ENCODE peak calls at places on chromosomes 3 and 15, in nine cellular contexts. K is colonic mucosa; S is A549; N is CD8-positive, alpha-beta T cell; Y is uterus; P is IMR-90; L is AG09309; T is hepatocyte; R is gastrocnemius medialis. M is an unnamed sample.

GRCh38 chr3:123739146-123739545 is 145.0 kb downstream of the MYLK start:
- DNase-seq in K (no peak), S (no peak), N (no peak), Y (no peak), P (no peak), L (no peak), T (no peak), R (no peak), M (no peak)

GRCh38 chr3:169454823-169455222 is 208.7 kb downstream of the MECOM start:
- DNase-seq in K (no peak), S (no peak), N (no peak), Y (no peak), P (peak), L (peak), T (no peak), R (no peak), M (no peak)

GRCh38 chr3:184757010-184757651 is 45.3 kb upstream of the MAGEF1 start:
- DNase-seq in K (peak), S (no peak), N (no peak), Y (peak), P (peak), L (peak), T (peak), R (peak), M (no peak)

GRCh38 chr15:35329521-35329921 is 216.4 kb downstream of the DPH6 start:
- DNase-seq in K (no peak), S (no peak), N (no peak), Y (no peak), P (peak), L (no peak), T (no peak), R (no peak), M (no peak)

GRCh38 chr3:61986473-61986872 is 386.9 kb downstream of the FEZF2 start:
- DNase-seq in K (no peak), S (no peak), N (no peak), Y (no peak), P (no peak), L (no peak), T (no peak), R (no peak), M (no peak)

GRCh38 chr3:107962015-107962414 is 128.8 kb downstream of the CD47 start:
- DNase-seq in K (no peak), S (no peak), N (no peak), Y (no peak), P (no peak), L (no peak), T (no peak), R (no peak), M (no peak)

GRCh38 chr3:10581251-10581650 is 75.9 kb upstream of the ATP2B2 start:
- DNase-seq in K (no peak), S (no peak), N (no peak), Y (no peak), P (no peak), L (peak), T (no peak), R (no peak), M (no peak)

GRCh38 chr3:24640330-24640877 is 145.8 kb upstream of the THRB start:
- DNase-seq in K (peak), S (peak), N (no peak), Y (no peak), P (no peak), L (no peak), T (peak), R (no peak), M (no peak)

GRCh38 chr15:75168374-75168773 is 33.3 kb upstream of the C15orf39 start:
- DNase-seq in K (no peak), S (no peak), N (no peak), Y (no peak), P (no peak), L (no peak), T (no peak), R (no peak), M (no peak)

GRCh38 chr3:99966657-99967420 is 147.5 kb downstream of the FILIP1L start:
- DNase-seq in K (no peak), S (no peak), N (no peak), Y (no peak), P (peak), L (no peak), T (no peak), R (peak), M (no peak)

GRCh38 chr3:86958534-86958933 is 32.4 kb downstream of the VGLL3 start:
- DNase-seq in K (no peak), S (no peak), N (no peak), Y (no peak), P (peak), L (peak), T (no peak), R (no peak), M (no peak)

GRCh38 chr15:25368855-25369254 is 70.0 kb downstream of the UBE3A start:
- DNase-seq in K (no peak), S (no peak), N (no peak), Y (no peak), P (peak), L (no peak), T (no peak), R (no peak), M (no peak)

GRCh38 chr3:98612996-98613517 is 19.6 kb upstream of the CPOX start:
- DNase-seq in K (no peak), S (no peak), N (no peak), Y (no peak), P (no peak), L (no peak), T (no peak), R (peak), M (peak)

GRCh38 chr3:72145506-72146380 is 360.8 kb upstream of the PROK2 start:
- DNase-seq in K (no peak), S (no peak), N (no peak), Y (peak), P (peak), L (peak), T (peak), R (no peak), M (no peak)

GRCh38 chr3:188620752-188621151 is 466.8 kb downstream of the LPP start:
- DNase-seq in K (no peak), S (no peak), N (no peak), Y (no peak), P (no peak), L (no peak), T (no peak), R (no peak), M (no peak)

GRCh38 chr3:30952786-30953185 is 58.3 kb upstream of the GADL1 start:
- DNase-seq in K (no peak), S (no peak), N (no peak), Y (no peak), P (no peak), L (peak), T (no peak), R (no peak), M (no peak)

GRCh38 chr15:64162478-64162868 is 349 bp downstream of the PPIB start:
- DNase-seq in K (no peak), S (peak), N (no peak), Y (no peak), P (no peak), L (no peak), T (no peak), R (no peak), M (no peak)

GRCh38 chr15:28123408-28124023 is 24.4 kb upstream of the OCA2 start:
- DNase-seq in K (peak), S (peak), N (no peak), Y (no peak), P (peak), L (no peak), T (peak), R (peak), M (peak)

GRCh38 chr15:94460624-94461023 is 229.3 kb downstream of the MCTP2 start:
- DNase-seq in K (no peak), S (no peak), N (no peak), Y (no peak), P (no peak), L (no peak), T (no peak), R (no peak), M (no peak)

GRCh38 chr15:94456246-94456645 is 224.9 kb downstream of the MCTP2 start:
- DNase-seq in K (no peak), S (no peak), N (no peak), Y (no peak), P (no peak), L (no peak), T (no peak), R (no peak), M (no peak)

GRCh38 chr15:94451461-94451860 is 220.1 kb downstream of the MCTP2 start:
- DNase-seq in K (no peak), S (no peak), N (no peak), Y (no peak), P (peak), L (no peak), T (no peak), R (no peak), M (no peak)

GRCh38 chr15:94453227-94453626 is 221.9 kb downstream of the MCTP2 start:
- DNase-seq in K (no peak), S (no peak), N (no peak), Y (no peak), P (peak), L (no peak), T (no peak), R (no peak), M (no peak)

DNA sequence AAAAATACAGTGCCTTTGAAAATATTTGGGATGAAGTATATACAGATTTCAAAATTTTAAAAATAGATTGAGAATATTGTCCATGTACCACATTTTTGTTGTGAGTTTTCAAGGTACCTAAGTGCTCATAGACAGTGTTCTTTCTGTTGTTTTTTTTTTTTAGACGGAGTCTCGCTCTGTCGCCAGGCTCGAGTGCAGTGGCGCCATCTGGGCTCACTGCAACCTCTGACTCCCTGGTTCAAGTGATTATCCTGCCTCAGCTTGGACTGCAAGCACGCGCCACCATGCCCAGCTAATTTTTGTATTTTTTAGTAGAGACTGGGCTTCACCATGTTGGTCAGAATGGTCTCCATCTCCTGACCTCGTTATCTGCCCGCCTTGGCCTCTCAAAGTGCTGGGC is 223.9 kb downstream of the MCTP2 start:
- DNase-seq in K (no peak), S (no peak), N (no peak), Y (no peak), P (no peak), L (no peak), T (no peak), R (no peak), M (no peak)
- TF ChIP-seq CTCF in K (no peak), S (no peak), N (no peak), Y (no peak), P (no peak), L (no peak), T (no peak), R (no peak), M (no peak)

GRCh38 chr15:61393949-61394348 is 164.8 kb upstream of the RORA start:
- DNase-seq in K (no peak), S (no peak), N (no peak), Y (no peak), P (no peak), L (no peak), T (no peak), R (peak), M (no peak)
- H3K4me3 ChIP-seq in K (no peak), S (no peak), N (no peak), Y (no peak), P (no peak), L (no peak), T (no peak), R (peak), M (no peak)

DNA sequence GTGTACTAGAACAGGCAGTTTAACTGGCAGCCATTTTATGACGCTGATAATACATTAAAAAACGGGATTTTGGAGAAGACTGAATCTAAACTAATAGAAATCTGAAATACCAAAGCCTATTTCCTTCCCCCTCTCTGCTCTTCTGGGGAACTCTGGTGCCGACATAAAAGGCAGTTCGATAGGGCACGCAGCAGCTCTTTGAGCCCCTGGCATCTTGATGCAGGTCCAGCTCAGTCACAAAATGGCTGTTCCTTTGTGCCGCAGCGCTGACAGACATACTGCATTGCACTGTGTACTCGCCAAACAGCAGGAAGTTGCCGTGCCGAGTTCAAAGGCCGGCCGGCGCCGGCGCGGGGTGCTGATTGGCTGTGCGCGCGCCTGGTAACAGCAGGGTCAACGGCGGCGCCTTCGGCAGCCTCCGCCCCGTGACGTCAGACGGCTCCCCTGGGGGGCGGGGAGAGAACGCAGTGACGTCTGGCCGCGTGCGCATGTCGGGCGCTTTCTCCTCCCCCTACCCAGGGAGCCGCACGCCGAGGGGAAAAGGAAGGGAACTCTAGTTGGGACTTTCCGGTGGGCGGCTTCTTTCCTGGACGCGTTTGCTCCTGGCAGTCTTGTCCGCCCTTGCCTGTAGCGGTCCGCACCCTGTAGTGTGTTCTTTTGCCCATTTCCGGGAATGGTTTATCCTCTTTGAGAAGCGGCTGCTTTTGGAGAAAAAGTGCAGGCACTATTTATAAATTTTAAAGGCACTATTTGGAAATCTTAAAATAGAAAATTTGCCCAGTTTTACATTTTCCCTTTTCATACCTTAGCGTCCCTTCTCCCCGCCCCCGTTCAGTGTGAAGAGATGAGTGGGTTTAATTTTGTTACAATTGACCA is 4.1 kb downstream of the CHD2 start:
- DNase-seq in K (peak), S (peak), N (peak), Y (peak), P (peak), L (peak), T (peak), R (peak), M (peak)
- TF ChIP-seq CTCF in K (no peak), S (no peak), N (no peak), Y (no peak), P (no peak), L (no peak), T (no peak), R (no peak), M (no peak)

DNA sequence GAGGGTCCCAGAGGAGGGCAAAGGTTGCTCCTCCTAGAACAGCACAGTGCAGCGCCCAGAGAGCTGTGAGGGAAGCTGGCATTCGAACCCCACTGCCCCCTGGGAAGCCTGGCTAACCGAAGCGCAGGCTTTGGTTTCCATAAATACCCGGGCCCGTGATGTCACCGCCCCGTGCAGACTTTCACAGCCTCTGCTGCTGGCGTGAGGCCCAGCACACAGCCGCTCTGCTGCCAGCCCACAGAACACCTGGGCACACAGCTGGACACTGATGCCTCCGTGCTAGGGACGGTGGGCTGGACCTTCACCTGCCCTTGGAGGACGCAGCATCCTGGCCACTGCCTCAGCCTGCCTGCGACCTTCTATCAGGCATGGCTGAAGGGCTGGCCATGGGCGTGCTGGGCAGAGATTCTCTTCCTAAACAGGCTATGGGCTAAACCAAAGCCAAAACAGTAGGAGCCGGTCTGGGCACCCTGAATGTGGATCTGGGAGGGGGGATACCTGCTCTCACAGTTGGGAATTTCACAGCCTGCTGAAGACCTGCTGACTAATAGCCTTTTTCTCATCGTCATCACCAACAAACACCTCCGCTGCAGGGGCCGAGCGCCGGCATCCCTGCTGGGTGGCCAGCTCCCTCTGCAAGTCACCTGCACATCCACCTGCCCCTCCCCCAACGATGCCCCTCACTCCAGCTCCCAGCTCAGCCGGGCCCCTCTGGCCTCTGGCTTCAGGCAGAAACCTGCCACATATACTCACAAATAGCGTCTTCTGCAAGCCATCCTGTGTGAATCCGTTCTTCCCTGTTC is 789 bp downstream of the IQSEC1 start:
- DNase-seq in K (no peak), S (no peak), N (no peak), Y (no peak), P (peak), L (no peak), T (no peak), R (peak), M (no peak)
- H3K4me3 ChIP-seq in K (peak), S (no peak), N (peak), Y (no peak), P (no peak), L (no peak), T (no peak), R (no peak), M (peak)

DNA sequence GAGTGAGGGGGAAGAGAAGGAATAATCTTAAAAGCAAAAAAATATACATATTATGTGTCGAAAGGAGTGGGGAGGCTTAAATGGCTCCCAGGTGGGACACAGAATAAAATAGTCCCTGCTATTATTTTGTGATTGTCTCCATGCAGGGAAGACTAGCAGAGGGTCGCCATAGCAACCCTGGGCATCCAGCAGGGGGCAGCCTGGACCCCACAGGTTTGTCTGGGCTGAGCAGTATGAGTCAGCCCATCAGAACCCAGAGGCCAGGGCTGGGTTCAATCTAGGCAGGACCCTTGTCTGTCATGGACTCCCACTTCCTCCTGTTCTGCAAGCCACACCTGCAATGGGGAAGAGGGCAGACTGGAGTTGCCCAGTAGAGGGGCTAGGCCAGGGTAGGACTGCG is 17.6 kb upstream of the LINGO1 start:
- DNase-seq in K (no peak), S (peak), N (no peak), Y (no peak), P (no peak), L (no peak), T (peak), R (no peak), M (no peak)
- TF ChIP-seq CTCF in K (no peak), S (peak), N (no peak), Y (no peak), P (peak), L (peak), T (peak), R (no peak), M (no peak)

DNA sequence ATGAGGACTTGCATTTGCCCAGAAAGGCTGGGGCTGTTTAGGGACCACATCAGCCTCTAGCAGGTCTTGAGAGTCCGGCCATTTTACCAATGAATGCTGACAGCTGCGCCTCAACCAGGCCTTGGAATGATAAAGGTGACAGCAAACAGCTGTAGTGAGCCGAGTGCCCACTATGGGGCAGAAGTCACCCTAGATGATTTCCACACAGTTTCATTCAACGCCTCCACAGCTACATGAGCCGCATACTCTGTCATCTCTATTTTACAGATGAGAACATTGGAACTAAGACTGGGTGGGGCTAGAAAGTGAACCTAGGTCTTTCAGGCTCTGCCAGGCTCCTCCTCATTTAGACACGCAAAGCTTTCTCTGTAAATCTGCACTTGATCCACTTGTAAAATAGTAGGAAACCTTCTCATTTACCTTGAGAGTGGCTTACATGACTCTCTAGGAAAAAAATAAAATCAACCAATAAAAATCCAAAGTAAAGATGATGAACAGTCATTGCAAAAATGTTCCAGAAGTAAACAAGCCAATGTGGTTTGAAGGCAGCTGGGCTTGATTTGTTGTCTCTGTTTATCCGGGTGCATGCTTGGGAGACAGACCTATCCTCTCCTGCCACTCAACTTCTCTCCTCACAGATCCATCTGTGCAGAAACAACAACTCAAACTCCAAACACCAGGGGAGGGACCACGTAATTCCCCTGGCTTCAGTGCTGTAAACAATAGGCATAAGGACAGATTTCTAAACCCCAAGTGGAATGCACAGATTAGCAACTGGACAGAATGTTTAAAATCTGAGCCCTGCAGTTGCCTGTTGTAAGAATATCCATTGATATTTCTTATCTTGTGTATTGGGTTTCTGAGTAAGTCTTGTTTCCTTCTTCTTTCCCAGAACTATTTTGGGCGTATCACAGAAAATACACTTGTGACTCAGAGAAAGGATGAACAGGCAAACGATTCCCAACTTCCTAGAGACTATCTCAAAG is 31.5 kb upstream of the LDHAL6B start:
- DNase-seq in K (peak), S (peak), N (no peak), Y (peak), P (peak), L (peak), T (peak), R (peak), M (peak)
- H3K4me3 ChIP-seq in K (no peak), S (no peak), N (no peak), Y (no peak), P (no peak), L (no peak), T (no peak), R (no peak), M (no peak)

M was measured in GM12864.